ENCODE peak calls at places on chromosomes 13 and 19, in seven cellular contexts. E is activated naive CD8-positive, alpha-beta T cell treated with anti-CD3 and anti-CD28 coated beads, Interleukin-2, amount 50 U/mL, for 16 hours; H is NCI-H1105; M is keratinocyte; S is stomach; K is nephron progenitor cell; O is activated CD4-positive, alpha-beta T cell treated with anti-CD3 and anti-CD28 coated beads for 24 hours. A is an unnamed sample.

GRCh38 chr13:97627566-97627965 is 193.6 kb downstream of the RAP2A start:
- DNase-seq in H (no peak), S (no peak), E (no peak), O (no peak), M (no peak), K (peak; percentile 36), A (peak; percentile 92)

GRCh38 chr19:14031719-14032480 is at the start of gene IL27RA:
- DNase-seq in K (peak; percentile 69), S (peak; percentile 64), M (no peak), H (peak; percentile 46), O (peak; percentile 64), E (peak; percentile 48), A (peak; percentile 88)

GRCh38 chr13:90545070-90545840 is 802.2 kb upstream of the MIR17HG start:
- DNase-seq in O (no peak), S (no peak), K (no peak), H (peak; percentile 50), M (no peak), E (no peak), A (no peak)

GRCh38 chr19:44142014-44142523 is 715 bp downstream of the ZNF234 start:
- DNase-seq in E (no peak), S (no peak), H (no peak), O (no peak), M (no peak), K (peak; percentile 18), A (no peak)

GRCh38 chr13:98344392-98344791 is 167.3 kb upstream of the RNF113B start:
- DNase-seq in H (no peak), M (no peak), O (no peak), S (no peak), K (no peak), E (no peak), A (no peak)

GRCh38 chr19:38744298-38744681 is at the start of gene CAPN12:
- DNase-seq in K (no peak), S (no peak), M (no peak), O (no peak), E (no peak), H (no peak), A (no peak)

GRCh38 chr13:73224708-73225107 is 165.9 kb downstream of the KLF5 start:
- DNase-seq in O (no peak), M (no peak), E (no peak), H (no peak), S (no peak), K (no peak), A (no peak)

GRCh38 chr13:57716295-57716694 is 84.8 kb downstream of the PCDH17 start:
- DNase-seq in O (no peak), K (no peak), H (no peak), E (no peak), S (no peak), M (no peak), A (peak; percentile 51)

GRCh38 chr19:42178791-42179500 is 38.5 kb downstream of the DEDD2 start:
- DNase-seq in O (no peak), M (no peak), S (no peak), K (peak; percentile 53), E (no peak), H (peak; percentile 14), A (peak; percentile 48)

GRCh38 chr13:97005631-97006262 is 11.5 kb upstream of the OXGR1 start:
- DNase-seq in E (no peak), S (no peak), K (no peak), H (no peak), O (no peak), M (peak; percentile 4), A (no peak)

GRCh38 chr13:63184693-63185092 is 1769.0 kb upstream of the PCDH20 start:
- DNase-seq in K (no peak), S (no peak), E (no peak), M (no peak), O (no peak), H (no peak), A (no peak)

GRCh38 chr13:23578411-23579071 is 8.3 kb downstream of the TNFRSF19 start:
- DNase-seq in E (peak; percentile 8), M (no peak), K (peak; percentile 75), H (peak; percentile 55), O (peak; percentile 56), S (peak; percentile 79), A (peak; percentile 89)

GRCh38 chr19:39915848-39916215 is 18.6 kb downstream of the FCGBP start:
- DNase-seq in K (no peak), O (no peak), M (no peak), E (no peak), S (peak; percentile 13), H (no peak), A (no peak)

GRCh38 chr13:46622918-46623256 is 69.9 kb downstream of the LRCH1 start:
- DNase-seq in O (no peak), K (no peak), M (no peak), E (no peak), H (peak; percentile 60), S (no peak), A (peak; percentile 21)